ENCODE peak calls at places on chromosomes 5 and 9, in eight cellular contexts. V is left ventricle myocardium inferior, N is Peyer's patch, T is HFFc6, M is neural crest cell, S is body of pancreas, R is spleen, P is hepatocyte. Z is an unnamed sample.

GRCh38 chr9:34654317-34655083 is 2.5 kb downstream of the IL11RA start:
- DNase-seq in V (peak), N (no peak), T (peak), M (no peak), S (peak), R (peak), P (peak), Z (no peak)

GRCh38 chr5:110785356-110785755 is 46.5 kb downstream of the SLC25A46 start:
- DNase-seq in V (no peak), N (no peak), T (no peak), M (no peak), S (no peak), R (no peak), P (no peak), Z (no peak)

GRCh38 chr9:107312651-107313050 is 29.6 kb downstream of the RAD23B start:
- DNase-seq in V (peak), N (no peak), T (peak), M (no peak), S (no peak), R (no peak), P (no peak), Z (no peak)

GRCh38 chr5:180305481-180305880 is 13.6 kb upstream of the MAPK9 start:
- DNase-seq in V (no peak), N (no peak), T (no peak), M (no peak), S (no peak), R (no peak), P (no peak), Z (no peak)

GRCh38 chr5:140869555-140869886 is 764 bp downstream of the PCDHA11 start:
- DNase-seq in V (no peak), N (no peak), T (no peak), M (no peak), S (no peak), R (no peak), P (no peak), Z (no peak)

GRCh38 chr5:150077996-150078801 is 8.2 kb downstream of the CSF1R start:
- DNase-seq in V (no peak), N (no peak), T (no peak), M (no peak), S (no peak), R (no peak), P (no peak), Z (no peak)

GRCh38 chr9:99356512-99356971 is 134.5 kb downstream of the SEC61B start:
- DNase-seq in V (peak), N (no peak), T (no peak), M (no peak), S (no peak), R (no peak), P (no peak), Z (no peak)

GRCh38 chr5:113112435-113112834 is 135.8 kb downstream of the DCP2 start:
- DNase-seq in V (no peak), N (no peak), T (peak), M (no peak), S (peak), R (no peak), P (no peak), Z (no peak)

GRCh38 chr5:137834498-137834897 is 33.2 kb upstream of the MYOT start:
- DNase-seq in V (no peak), N (no peak), T (no peak), M (no peak), S (no peak), R (no peak), P (no peak), Z (no peak)

GRCh38 chr5:5929231-5929630 is 449.1 kb downstream of the MED10 start:
- DNase-seq in V (no peak), N (no peak), T (no peak), M (no peak), S (no peak), R (no peak), P (no peak), Z (no peak)

GRCh38 chr9:131104016-131104740 is 7.8 kb downstream of the AIF1L start:
- DNase-seq in V (no peak), N (no peak), T (no peak), M (no peak), S (no peak), R (no peak), P (no peak), Z (no peak)

GRCh38 chr9:91034976-91035824 is 233.6 kb downstream of the SYK start:
- DNase-seq in V (no peak), N (no peak), T (no peak), M (no peak), S (no peak), R (no peak), P (no peak), Z (no peak)

GRCh38 chr5:112973904-112974303 is 2.7 kb upstream of the DCP2 start:
- DNase-seq in V (no peak), N (no peak), T (no peak), M (no peak), S (no peak), R (no peak), P (no peak), Z (no peak)

GRCh38 chr5:168601972-168602371 is 22.8 kb upstream of the PANK3 start:
- DNase-seq in V (no peak), N (no peak), T (no peak), M (no peak), S (no peak), R (no peak), P (no peak), Z (no peak)

GRCh38 chr5:138654281-138654867 is 79.2 kb upstream of the HSPA9 start:
- DNase-seq in V (no peak), N (peak), T (peak), M (no peak), S (no peak), R (no peak), P (no peak), Z (no peak)

GRCh38 chr5:176151286-176151685 is 86.9 kb upstream of the SIMC1 start:
- DNase-seq in V (no peak), N (no peak), T (peak), M (no peak), S (no peak), R (no peak), P (no peak), Z (no peak)

GRCh38 chr5:1670342-1670741 is 129.3 kb downstream of the MRPL36 start:
- DNase-seq in V (no peak), N (no peak), T (peak), M (no peak), S (no peak), R (no peak), P (no peak), Z (no peak)

GRCh38 chr5:95238560-95239325 is 46.2 kb downstream of the MCTP1 start:
- DNase-seq in V (no peak), N (no peak), T (no peak), M (no peak), S (no peak), R (no peak), P (no peak), Z (no peak)

GRCh38 chr5:59460368-59461153 is 433.0 kb downstream of the PDE4D start:
- DNase-seq in V (no peak), N (no peak), T (no peak), M (no peak), S (no peak), R (no peak), P (no peak), Z (no peak)

GRCh38 chr9:14029811-14030210 is 284.1 kb downstream of the NFIB start:
- DNase-seq in V (no peak), N (no peak), T (no peak), M (no peak), S (no peak), R (no peak), P (no peak), Z (no peak)

GRCh38 chr9:94159069-94159915 is 75.0 kb downstream of the PTPDC1 start:
- DNase-seq in V (no peak), N (no peak), T (no peak), M (no peak), S (no peak), R (no peak), P (no peak), Z (no peak)
- TF ChIP-seq CTCF in V (no peak), N (no peak), T (no peak), M (no peak), S (no peak), R (no peak), P (no peak), Z (no peak)

DNA sequence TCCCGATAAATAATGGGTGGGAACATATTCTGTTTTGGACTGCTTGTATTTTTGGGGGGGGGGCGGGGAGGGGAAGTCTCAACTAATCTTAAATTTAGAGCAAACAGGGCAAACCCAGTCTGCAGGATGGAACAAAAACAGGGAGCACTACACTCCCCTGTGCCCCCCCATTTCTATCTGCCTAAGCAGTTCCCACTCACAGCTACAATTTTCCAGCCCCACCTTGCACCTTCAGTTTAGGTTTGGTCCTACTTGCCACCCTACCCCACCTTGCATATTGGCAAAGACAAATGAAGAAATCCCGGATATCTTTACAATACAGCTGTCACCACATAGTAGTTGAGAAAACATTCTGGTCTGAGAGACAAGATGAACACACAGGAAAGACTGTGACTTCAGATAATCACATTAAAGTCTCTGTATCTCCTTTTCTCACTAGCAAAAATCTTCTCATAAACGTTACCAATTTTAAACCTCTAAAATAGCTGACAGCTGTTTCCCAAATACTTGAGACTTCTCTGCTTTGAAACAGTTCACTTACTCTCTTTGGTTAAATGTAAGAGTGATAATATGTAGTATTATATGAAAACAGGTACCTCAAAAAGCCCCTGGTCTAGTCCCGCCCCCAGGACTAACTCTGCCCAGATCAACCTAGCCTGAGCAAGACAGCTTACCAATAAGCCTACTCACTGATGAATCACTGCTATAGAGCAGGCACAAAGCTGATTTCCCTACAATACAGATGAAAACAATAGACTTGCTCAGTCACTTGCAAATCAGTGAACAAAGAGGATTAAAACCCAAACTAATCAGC is 5.2 kb upstream of the RAPGEF6 start:
- DNase-seq in V (no peak), N (no peak), T (peak), M (no peak), S (no peak), R (no peak), P (no peak), Z (no peak)
- TF ChIP-seq CTCF in V (no peak), N (no peak), T (no peak), M (no peak), S (no peak), R (no peak), P (no peak), Z (no peak)

GRCh38 chr9:101226161-101226560 is 158.6 kb downstream of the BAAT start:
- DNase-seq in V (no peak), N (no peak), T (no peak), M (no peak), S (no peak), R (no peak), P (no peak), Z (no peak)
- TF ChIP-seq CTCF in V (no peak), N (no peak), T (no peak), M (no peak), S (no peak), R (no peak), P (no peak), Z (no peak)

DNA sequence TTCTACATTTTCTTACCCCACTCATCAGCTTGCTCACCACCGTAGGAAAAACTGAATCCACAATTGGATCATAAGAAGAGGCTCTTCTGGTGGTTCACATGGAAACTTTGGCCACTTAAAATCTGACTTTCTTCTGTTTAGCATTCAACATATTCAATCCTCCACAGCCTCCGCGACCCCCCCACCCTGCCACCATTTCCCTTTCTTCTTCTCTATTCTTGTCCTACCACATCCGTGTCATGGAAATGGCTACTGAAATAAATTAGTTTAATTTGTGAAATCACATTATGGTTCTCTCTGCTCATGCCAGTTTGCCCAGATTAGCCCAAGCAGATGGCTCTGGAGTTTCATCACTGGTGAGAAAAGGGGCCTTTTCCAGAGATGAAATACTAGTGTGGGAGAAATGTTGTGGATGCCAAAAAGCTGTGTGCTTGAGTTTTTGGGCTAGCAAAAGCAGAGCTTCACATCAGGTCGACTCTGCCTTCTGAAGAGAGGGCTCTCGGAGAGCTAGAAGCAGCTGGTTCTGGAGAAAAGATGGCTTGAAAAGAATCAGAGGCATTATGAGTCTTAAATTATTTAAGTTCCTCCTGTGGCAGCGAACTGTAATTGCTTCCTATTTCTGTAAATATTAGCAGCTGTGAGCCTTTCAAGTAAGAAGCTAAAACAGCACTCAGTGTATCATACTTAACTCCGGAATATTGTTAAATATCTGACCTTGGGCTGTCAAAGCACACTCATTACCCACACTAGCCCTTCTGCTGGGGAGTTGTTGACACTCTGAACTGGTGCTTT is 107.1 kb downstream of the MAT2B start:
- DNase-seq in V (no peak), N (no peak), T (no peak), M (no peak), S (no peak), R (no peak), P (no peak), Z (no peak)
- TF ChIP-seq CTCF in V (no peak), N (no peak), T (no peak), M (no peak), S (no peak), R (no peak), P (no peak), Z (no peak)

GRCh38 chr5:89972901-89973300 is 436.7 kb downstream of the CETN3 start:
- DNase-seq in V (no peak), N (no peak), T (no peak), M (no peak), S (no peak), R (no peak), P (no peak), Z (no peak)
- TF ChIP-seq CTCF in V (no peak), N (no peak), T (no peak), M (no peak), S (no peak), R (no peak), P (no peak), Z (no peak)

GRCh38 chr5:177380805-177381126 is 3.5 kb upstream of the SLC34A1 start:
- DNase-seq in V (no peak), N (no peak), T (no peak), M (no peak), S (no peak), R (no peak), P (no peak), Z (no peak)

GRCh38 chr5:177383181-177383580 is 1.1 kb upstream of the SLC34A1 start:
- DNase-seq in V (no peak), N (no peak), T (no peak), M (no peak), S (no peak), R (no peak), P (no peak), Z (no peak)

GRCh38 chr5:177384134-177384533 is at the start of gene SLC34A1:
- DNase-seq in V (no peak), N (no peak), T (no peak), M (no peak), S (no peak), R (no peak), P (no peak), Z (no peak)

GRCh38 chr5:177385720-177386119 is 1.5 kb downstream of the SLC34A1 start:
- DNase-seq in V (no peak), N (no peak), T (no peak), M (no peak), S (no peak), R (no peak), P (no peak), Z (no peak)

DNA sequence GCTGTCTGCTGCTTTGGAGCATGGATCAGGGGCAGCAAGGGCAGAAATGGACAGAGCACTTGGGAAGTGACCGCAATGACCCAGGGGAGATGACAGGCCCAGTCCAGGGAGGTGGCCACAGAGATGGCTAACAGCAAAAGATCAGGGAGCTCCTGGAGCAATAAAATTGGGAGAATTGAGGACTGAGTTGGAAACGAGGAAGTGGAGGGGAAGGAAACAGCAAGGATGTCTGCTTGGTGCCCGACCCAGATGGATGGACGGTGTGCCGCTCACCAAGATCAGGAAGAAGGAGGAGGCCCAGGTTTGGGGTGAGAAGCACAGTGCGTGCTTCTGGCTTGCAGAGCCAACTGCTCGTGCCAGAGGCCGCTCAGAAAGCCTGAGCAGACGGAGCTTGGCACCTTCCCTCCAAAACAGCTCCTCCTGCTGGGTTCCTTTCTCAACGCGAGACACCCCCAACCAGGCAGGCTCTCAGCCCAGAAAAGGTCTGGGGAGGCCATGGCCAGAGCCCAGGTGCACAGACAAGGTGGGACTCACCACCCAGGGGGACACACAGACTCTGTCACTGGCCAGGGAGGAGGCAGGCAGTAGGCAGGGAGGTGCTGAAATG is 1.7 kb upstream of the SLC34A1 start:
- DNase-seq in V (no peak), N (no peak), T (no peak), M (no peak), S (peak), R (no peak), P (peak), Z (no peak)
- TF ChIP-seq CTCF in V (peak), N (no peak), T (peak), M (no peak), S (peak), R (no peak), P (peak), Z (no peak)

Z was measured in activated B cell treated with CpG ODN at 0.5 μM for 24 hours.